ENCODE peak calls at places on chromosome 6, in ten cellular contexts. E is HCT116, M is T-helper 9 cell, J is astrocyte of the hippocampus, Y is AG20443, C is WTC11, G is NCI-H1436 treated with DMSO at 0.1 percent for 48 hours, Z is ACHN, S is NCI-H1105, Q is choroid plexus epithelial cell. O is an unnamed sample.

GRCh38 chr6:80508885-80509630 is 402.6 kb downstream of the BCKDHB start:
- DNase-seq in E (no peak), M (no peak), J (no peak), Y (no peak), C (no peak), G (no peak), Z (no peak), S (no peak), Q (peak; percentile 45), O (no peak)

GRCh38 chr6:81863123-81863522 is 110.6 kb upstream of the TENT5A start:
- DNase-seq in E (no peak), M (no peak), J (no peak), Y (no peak), C (no peak), G (no peak), Z (no peak), S (no peak), Q (no peak), O (no peak)

GRCh38 chr6:17866876-17867444 is 120.5 kb downstream of the KIF13A start:
- DNase-seq in E (no peak), M (no peak), J (no peak), Y (no peak), C (no peak), G (no peak), Z (no peak), S (no peak), Q (peak; percentile 68), O (no peak)

GRCh38 chr6:155374681-155375080 is 60.4 kb upstream of the TFB1M start:
- DNase-seq in E (no peak), M (no peak), J (no peak), Y (no peak), C (no peak), G (no peak), Z (no peak), S (no peak), Q (no peak), O (no peak)

GRCh38 chr6:131635384-131636340 is 1.4 kb upstream of the ENPP3 start:
- DNase-seq in E (no peak), M (no peak), J (no peak), Y (no peak), C (no peak), G (no peak), Z (peak; percentile 46), S (no peak), Q (no peak), O (no peak)

GRCh38 chr6:75307364-75308004 is 22.9 kb upstream of the TMEM30A start:
- DNase-seq in E (no peak), M (no peak), J (no peak), Y (no peak), C (no peak), G (no peak), Z (no peak), S (no peak), Q (no peak), O (no peak)

GRCh38 chr6:144347447-144347758 is 62.3 kb downstream of the UTRN start:
- DNase-seq in E (no peak), M (no peak), J (no peak), Y (no peak), C (no peak), G (no peak), Z (no peak), S (no peak), Q (no peak), O (no peak)

GRCh38 chr6:32883789-32884188 is 29.8 kb downstream of the PSMB9 start:
- DNase-seq in E (no peak), M (no peak), J (peak; percentile 11), Y (peak; percentile 47), C (no peak), G (no peak), Z (no peak), S (no peak), Q (peak; percentile 75), O (no peak)

GRCh38 chr6:83168556-83168955 is 24.5 kb downstream of the PGM3 start:
- DNase-seq in E (no peak), M (no peak), J (no peak), Y (no peak), C (no peak), G (no peak), Z (no peak), S (no peak), Q (no peak), O (no peak)

GRCh38 chr6:136526196-136526930 is 23.9 kb downstream of the MAP7 start:
- DNase-seq in E (no peak), M (peak; percentile 12), J (peak; percentile 79), Y (peak; percentile 91), C (peak; percentile 72), G (no peak), Z (peak; percentile 73), S (no peak), Q (peak; percentile 87), O (no peak)

GRCh38 chr6:164347455-164347854 is 932.9 kb downstream of the QKI start:
- DNase-seq in E (no peak), M (no peak), J (no peak), Y (no peak), C (no peak), G (no peak), Z (no peak), S (no peak), Q (no peak), O (no peak)

GRCh38 chr6:30121446-30122065 is 8.7 kb upstream of the TRIM31 start:
- DNase-seq in E (no peak), M (no peak), J (no peak), Y (no peak), C (no peak), G (no peak), Z (no peak), S (no peak), Q (no peak), O (no peak)

GRCh38 chr6:27899543-27899942 is 12.7 kb downstream of the OR2B2 start:
- DNase-seq in E (no peak), M (no peak), J (no peak), Y (no peak), C (no peak), G (no peak), Z (no peak), S (no peak), Q (no peak), O (no peak)

GRCh38 chr6:89402776-89403175 is 9.3 kb downstream of the RRAGD start:
- DNase-seq in E (no peak), M (no peak), J (no peak), Y (no peak), C (no peak), G (no peak), Z (no peak), S (no peak), Q (no peak), O (no peak)

GRCh38 chr6:37426945-37427510 is 6.0 kb upstream of the CMTR1 start:
- DNase-seq in E (no peak), M (no peak), J (no peak), Y (no peak), C (no peak), G (no peak), Z (no peak), S (no peak), Q (no peak), O (no peak)

GRCh38 chr6:56692586-56693245 is 50.0 kb upstream of the DST start:
- DNase-seq in E (no peak), M (no peak), J (peak; percentile 20), Y (peak; percentile 33), C (no peak), G (no peak), Z (peak; percentile 53), S (no peak), Q (peak; percentile 89), O (no peak)